ENCODE peak calls at places on chromosomes 11 and 22, in eight cellular contexts. B is NB4, V is prostate gland, G is A549, U is foreskin fibroblast, R is AG04449, S is OCI-LY7, K is WTC11. F is an unnamed sample.

GRCh38 chr11:27553186-27553585 is 46.6 kb upstream of the LIN7C start:
- DNase-seq in B (no peak), V (no peak), G (no peak), U (peak; percentile 6), R (no peak), S (no peak), K (no peak), F (no peak)

GRCh38 chr11:62539238-62539925 is 7.2 kb downstream of the AHNAK start:
- DNase-seq in B (peak; percentile 87), V (no peak), G (peak; percentile 56), U (peak; percentile 98), R (peak; percentile 41), S (no peak), K (no peak), F (peak; percentile 86)

GRCh38 chr11:47272706-47273105 is 2.8 kb downstream of the MADD start:
- DNase-seq in B (peak; percentile 41), V (no peak), G (no peak), U (peak; percentile 59), R (no peak), S (peak; percentile 13), K (no peak), F (no peak)

GRCh38 chr11:30653606-30654005 is 67.5 kb upstream of the MPPED2 start:
- DNase-seq in B (no peak), V (no peak), G (no peak), U (no peak), R (no peak), S (no peak), K (no peak), F (no peak)

GRCh38 chr22:23884133-23884532 is 10.1 kb upstream of the MIF start:
- DNase-seq in B (no peak), V (no peak), G (no peak), U (no peak), R (no peak), S (no peak), K (no peak), F (no peak)

GRCh38 chr11:46390331-46391171 is 1.0 kb downstream of the CHRM4 start:
- DNase-seq in B (peak; percentile 41), V (no peak), G (no peak), U (peak; percentile 17), R (no peak), S (no peak), K (peak; percentile 40), F (no peak)

GRCh38 chr11:116335078-116335477 is 437.7 kb downstream of the BUD13 start:
- DNase-seq in B (no peak), V (no peak), G (no peak), U (no peak), R (no peak), S (no peak), K (no peak), F (no peak)

GRCh38 chr11:14764899-14765527 is 121.4 kb downstream of the PDE3B start:
- DNase-seq in B (peak; percentile 82), V (no peak), G (no peak), U (no peak), R (no peak), S (no peak), K (no peak), F (no peak)

GRCh38 chr11:70547821-70548670 is 149.7 kb downstream of the CTTN start:
- DNase-seq in B (no peak), V (no peak), G (no peak), U (no peak), R (no peak), S (no peak), K (no peak), F (no peak)

GRCh38 chr11:84564180-84564866 is 1062.8 kb downstream of the DLG2 start:
- DNase-seq in B (peak; percentile 49), V (no peak), G (peak; percentile 66), U (peak; percentile 44), R (no peak), S (peak; percentile 69), K (peak; percentile 44), F (peak; percentile 57)

GRCh38 chr22:22030493-22031182 is 48.1 kb upstream of the TOP3B start:
- DNase-seq in B (peak; percentile 62), V (no peak), G (peak; percentile 2), U (no peak), R (no peak), S (peak; percentile 96), K (peak; percentile 51), F (peak; percentile 23)
- TF ChIP-seq CTCF in B (peak; percentile 59), V (no peak), G (no peak), U (peak; percentile 11), R (peak; percentile 32), S (peak; percentile 82), K (no peak), F (peak; percentile 20)

GRCh38 chr22:50061141-50061823 is 3.2 kb upstream of the TTLL8 start:
- DNase-seq in B (no peak), V (no peak), G (no peak), U (no peak), R (no peak), S (peak; percentile 43), K (no peak), F (no peak)

GRCh38 chr22:50061824-50062355 is 3.8 kb upstream of the TTLL8 start:
- DNase-seq in B (no peak), V (no peak), G (no peak), U (no peak), R (no peak), S (no peak), K (no peak), F (no peak)

GRCh38 chr22:50059185-50059880 is 1.2 kb upstream of the TTLL8 start:
- DNase-seq in B (peak; percentile 39), V (no peak), G (peak; percentile 62), U (peak; percentile 58), R (no peak), S (peak; percentile 28), K (peak; percentile 59), F (no peak)

GRCh38 chr22:50059881-50060262 is 1.8 kb upstream of the TTLL8 start:
- DNase-seq in B (no peak), V (no peak), G (no peak), U (no peak), R (no peak), S (no peak), K (no peak), F (no peak)

GRCh38 chr22:50060441-50061140 is 2.5 kb upstream of the TTLL8 start:
- DNase-seq in B (no peak), V (no peak), G (no peak), U (no peak), R (no peak), S (no peak), K (no peak), F (peak; percentile 37)
- TF ChIP-seq CTCF in B (no peak), V (no peak), G (no peak), U (no peak), R (no peak), S (no peak), K (no peak), F (no peak)

GRCh38 chr11:89625171-89625570 is 84.9 kb upstream of the TRIM77 start:
- DNase-seq in B (peak; percentile 13), V (no peak), G (no peak), U (no peak), R (no peak), S (no peak), K (no peak), F (peak; percentile 3)
- TF ChIP-seq CTCF in B (peak; percentile 28), V (no peak), G (no peak), U (no peak), R (no peak), S (peak; percentile 48), K (peak; percentile 19), F (no peak)

DNA sequence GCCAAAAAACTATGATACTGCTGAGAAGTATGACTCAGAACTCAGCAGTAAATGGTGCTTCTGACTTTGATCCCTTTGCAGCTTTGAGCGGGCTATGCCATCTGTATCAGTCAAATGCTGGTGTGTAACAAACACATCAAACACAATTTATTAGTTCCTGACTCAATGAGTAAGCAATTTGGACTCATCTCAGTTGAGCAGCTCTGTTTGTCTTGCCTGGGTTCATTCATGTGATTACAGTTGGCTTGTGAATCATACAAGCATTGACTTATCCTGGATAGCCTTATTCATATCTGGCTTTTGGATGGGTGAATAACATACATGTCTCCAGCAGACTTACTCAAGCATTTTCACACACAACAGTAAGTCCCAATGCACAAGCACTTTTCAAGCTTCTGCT is 858.8 kb downstream of the METTL15 start:
- DNase-seq in B (no peak), V (no peak), G (no peak), U (peak; percentile 17), R (no peak), S (no peak), K (no peak), F (no peak)
- TF ChIP-seq CTCF in B (no peak), V (no peak), G (no peak), U (no peak), R (no peak), S (no peak), K (no peak), F (no peak)

DNA sequence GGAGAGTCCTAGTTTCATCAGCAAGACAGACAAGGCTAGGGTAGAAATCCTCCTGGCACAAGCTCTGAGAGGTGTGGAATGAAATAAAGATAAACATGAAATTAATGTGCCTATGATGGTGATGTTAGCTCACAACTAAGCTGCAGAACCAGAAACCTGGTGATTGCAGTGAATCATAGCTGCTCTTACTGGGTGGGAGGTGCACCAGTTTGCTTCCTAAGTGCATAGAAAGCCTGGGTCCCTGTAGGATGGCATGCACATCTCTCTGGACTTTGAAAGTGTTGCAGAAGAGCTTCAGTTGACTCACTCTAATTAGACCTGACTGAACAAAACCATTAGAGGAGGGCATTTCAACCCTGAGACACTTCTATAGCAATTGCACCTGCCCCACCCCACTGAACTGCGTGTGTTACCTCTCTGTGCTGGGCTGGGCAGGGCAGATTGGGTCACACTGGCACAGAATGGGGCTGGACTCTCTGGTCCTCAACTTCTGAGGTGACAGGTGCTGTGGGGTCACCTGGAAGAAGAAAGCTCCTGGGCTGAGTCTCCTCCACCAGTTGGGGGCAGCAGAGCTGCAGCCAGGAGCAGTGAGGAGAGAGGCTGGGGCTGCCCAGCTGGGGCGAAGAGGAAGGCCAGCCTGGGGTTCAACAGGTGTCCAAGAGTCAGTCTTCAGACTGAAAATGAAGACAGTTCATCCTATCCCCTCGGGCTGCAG is 57.9 kb downstream of the GGTLC2 start:
- DNase-seq in B (peak; percentile 12), V (no peak), G (no peak), U (peak; percentile 46), R (no peak), S (peak; percentile 59), K (peak; percentile 61), F (peak; percentile 55)
- TF ChIP-seq CTCF in B (peak; percentile 55), V (peak; percentile 22), G (peak; percentile 20), U (no peak), R (no peak), S (peak; percentile 89), K (peak; percentile 52), F (peak; percentile 44)

GRCh38 chr22:17754233-17754925 is 19.9 kb downstream of the BID start:
- DNase-seq in B (peak; percentile 41), V (no peak), G (no peak), U (no peak), R (no peak), S (peak; percentile 41), K (peak; percentile 59), F (peak; percentile 25)
- TF ChIP-seq CTCF in B (peak; percentile 30), V (no peak), G (no peak), U (no peak), R (peak; percentile 32), S (peak; percentile 49), K (peak; percentile 37), F (peak; percentile 36)

DNA sequence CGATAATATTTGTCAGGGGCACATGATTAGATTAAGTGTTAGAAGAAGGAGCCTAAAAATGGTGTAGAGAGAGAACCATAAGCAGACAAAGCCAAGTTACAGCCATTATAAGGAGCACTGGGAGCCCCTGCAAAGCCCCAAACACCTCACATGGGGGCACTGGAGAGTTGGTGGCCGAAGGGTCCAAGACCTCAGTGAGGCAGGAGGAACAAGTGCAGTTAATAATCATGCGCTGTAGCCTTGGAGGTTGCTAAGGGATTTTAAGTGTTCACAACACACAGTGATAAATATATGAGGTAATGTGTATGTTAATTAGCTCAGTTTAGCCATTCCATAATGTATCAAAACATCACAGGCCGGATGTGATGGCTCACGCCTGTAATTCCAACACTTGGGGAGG is 54.4 kb upstream of the JAM3 start:
- DNase-seq in B (peak; percentile 43), V (no peak), G (no peak), U (no peak), R (no peak), S (no peak), K (peak; percentile 50), F (no peak)
- TF ChIP-seq CTCF in B (peak; percentile 39), V (no peak), G (no peak), U (no peak), R (no peak), S (peak; percentile 15), K (no peak), F (no peak)